ENCODE peak calls at places on chromosomes 4 and X, in five cellular contexts. C is MCF 10A; H is bronchial epithelial cell; E is thyroid gland; X is CD4-positive, alpha-beta T cell. M is an unnamed sample.

GRCh38 chr4:10109995-10110670 is 6.5 kb downstream of the WDR1 start:
- DNase-seq in C (no peak), H (no peak), E (no peak), X (no peak), M (no peak)

GRCh38 chrX:139759637-139760036 is 51.7 kb upstream of the MCF2 start:
- DNase-seq in C (peak; percentile 40), H (peak; percentile 20), E (no peak), X (no peak), M (no peak)

GRCh38 chr4:15805583-15806517 is 27.7 kb downstream of the CD38 start:
- DNase-seq in C (peak; percentile 80), H (peak; percentile 70), E (peak; percentile 25), X (peak; percentile 10), M (no peak)

GRCh38 chrX:140190441-140191108 is 225.3 kb upstream of the CXorf66 start:
- DNase-seq in C (peak; percentile 47), H (no peak), E (peak; percentile 2), X (no peak), M (no peak)

GRCh38 chr4:98150092-98150761 is 7.0 kb upstream of the STPG2 start:
- DNase-seq in C (peak; percentile 20), H (peak; percentile 17), E (no peak), X (no peak), M (no peak)

GRCh38 chr4:15920723-15921591 is 17.6 kb downstream of the FGFBP1 start:
- DNase-seq in C (peak; percentile 97), H (peak; percentile 97), E (peak; percentile 68), X (no peak), M (no peak)

GRCh38 chrX:72120798-72121197 is 10.9 kb downstream of the RTL5 start:
- DNase-seq in C (peak; percentile 40), H (no peak), E (no peak), X (no peak), M (no peak)

GRCh38 chrX:154043003-154043402 is 23.3 kb upstream of the IRAK1 start:
- DNase-seq in C (peak; percentile 64), H (peak; percentile 40), E (no peak), X (no peak), M (no peak)

GRCh38 chrX:133555796-133556458 is 140.6 kb upstream of the GPC4 start:
- DNase-seq in C (no peak), H (no peak), E (no peak), X (no peak), M (no peak)

GRCh38 chr4:88743696-88744095 is 46.1 kb upstream of the NAP1L5 start:
- DNase-seq in C (no peak), H (peak; percentile 29), E (no peak), X (no peak), M (no peak)

GRCh38 chr4:8346838-8347605 is 77.5 kb downstream of the HTRA3 start:
- DNase-seq in C (no peak), H (no peak), E (no peak), X (no peak), M (no peak)

GRCh38 chrX:132022115-132022862 is 813 bp upstream of the STK26 start:
- DNase-seq in C (peak; percentile 37), H (peak; percentile 38), E (no peak), X (no peak), M (no peak)

GRCh38 chrX:133350751-133351150 is 64.5 kb downstream of the GPC4 start:
- DNase-seq in C (peak; percentile 78), H (peak; percentile 2), E (peak; percentile 60), X (no peak), M (no peak)

GRCh38 chr4:17866790-17867189 is 56.0 kb downstream of the NCAPG start:
- DNase-seq in C (no peak), H (no peak), E (no peak), X (no peak), M (no peak)

GRCh38 chr4:165537028-165537648 is 158.3 kb downstream of the CPE start:
- DNase-seq in C (peak; percentile 58), H (peak; percentile 67), E (no peak), X (no peak), M (no peak)

GRCh38 chr4:84848432-84848831 is 118.1 kb downstream of the WDFY3 start:
- DNase-seq in C (no peak), H (no peak), E (no peak), X (no peak), M (no peak)

GRCh38 chr4:54971474-54971950 is 153.9 kb downstream of the KDR start:
- DNase-seq in C (peak; percentile 63), H (peak; percentile 65), E (no peak), X (no peak), M (no peak)

GRCh38 chr4:19888587-19888986 is 363.1 kb upstream of the SLIT2 start:
- DNase-seq in C (no peak), H (no peak), E (no peak), X (no peak), M (no peak)

GRCh38 chr4:182931691-182932297 is 14.6 kb upstream of the DCTD start:
- DNase-seq in C (no peak), H (no peak), E (no peak), X (no peak), M (no peak)

GRCh38 chr4:133981327-133981726 is 220.3 kb downstream of the PABPC4L start:
- DNase-seq in C (no peak), H (no peak), E (no peak), X (no peak), M (no peak)
- TF ChIP-seq CTCF in C (no peak), H (no peak), E (no peak), X (no peak), M (no peak)

GRCh38 chrX:153030801-153031200 is 25.5 kb upstream of the PNMA3 start:
- DNase-seq in C (no peak), H (no peak), E (no peak), X (no peak), M (no peak)

GRCh38 chrX:153029162-153029561 is 27.1 kb upstream of the PNMA3 start:
- DNase-seq in C (no peak), H (no peak), E (no peak), X (no peak), M (no peak)

GRCh38 chrX:153029875-153030274 is 26.4 kb upstream of the PNMA3 start:
- DNase-seq in C (no peak), H (no peak), E (no peak), X (no peak), M (no peak)

DNA sequence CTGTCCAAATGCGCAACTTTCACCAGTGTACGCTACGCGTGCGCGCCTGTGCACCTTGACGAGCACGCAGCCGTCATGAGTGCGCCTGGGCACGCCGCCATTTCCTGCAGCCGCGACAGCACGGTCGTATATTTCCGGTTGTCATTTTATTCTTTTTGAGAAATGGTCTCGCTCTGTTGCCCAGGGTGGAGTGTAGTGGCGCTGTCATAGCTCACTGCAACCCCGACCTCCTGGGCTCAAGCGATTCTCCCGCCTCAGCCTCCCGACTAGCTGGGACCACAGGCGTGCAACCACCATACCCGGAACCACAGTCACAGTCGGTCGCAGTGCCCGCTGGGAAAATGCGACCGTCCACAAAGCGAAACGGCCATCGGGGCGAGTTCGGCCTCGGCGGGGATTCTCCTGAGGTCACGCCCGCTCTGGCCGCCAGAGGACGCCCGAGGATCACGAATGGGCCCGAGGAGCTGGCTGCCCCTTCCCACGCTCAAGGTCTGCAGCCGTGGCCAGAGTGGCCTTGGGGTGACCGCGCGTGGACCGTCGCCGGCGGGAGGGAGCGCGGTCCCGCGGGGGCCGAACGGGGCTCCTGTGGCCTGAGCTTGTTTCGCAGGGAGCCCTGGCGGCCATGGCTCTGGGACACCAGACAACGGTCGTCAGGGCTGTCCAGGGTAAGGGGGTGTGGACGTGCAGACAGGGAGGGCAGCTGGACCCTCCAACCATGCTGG is 23.7 kb upstream of the PNMA3 start:
- DNase-seq in C (peak; percentile 43), H (no peak), E (peak; percentile 68), X (peak; percentile 58), M (peak; percentile 67)
- TF ChIP-seq CTCF in C (peak; percentile 63), H (peak; percentile 87), E (peak; percentile 50), X (peak; percentile 70), M (peak; percentile 67)

DNA sequence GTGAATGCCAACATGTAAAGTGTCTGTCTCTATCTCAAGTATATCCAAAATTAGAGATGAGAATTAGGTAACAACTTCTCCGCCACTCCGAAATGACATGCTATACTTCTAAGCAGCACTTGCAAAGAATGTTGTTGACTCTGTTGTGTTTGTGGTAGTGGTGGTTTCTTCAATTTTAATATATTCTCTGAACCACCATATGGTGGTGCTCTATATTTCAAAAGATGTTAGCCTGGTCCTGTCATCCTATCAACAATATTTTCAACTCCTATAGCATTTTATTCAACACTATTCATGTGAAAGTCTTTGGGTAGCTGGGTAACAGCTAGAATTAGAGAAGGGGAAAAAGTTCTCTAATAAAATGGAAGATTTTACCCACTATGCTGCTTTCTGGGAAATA is 1622.8 kb upstream of the IGFBP7 start:
- DNase-seq in C (peak; percentile 15), H (no peak), E (no peak), X (no peak), M (no peak)
- TF ChIP-seq CTCF in C (peak; percentile 7), H (no peak), E (no peak), X (no peak), M (no peak)

GRCh38 chr4:78951862-78952472 is 12.7 kb upstream of the PAQR3 start:
- DNase-seq in C (peak; percentile 62), H (peak; percentile 42), E (no peak), X (no peak), M (no peak)
- TF ChIP-seq CTCF in C (peak; percentile 73), H (peak; percentile 53), E (peak; percentile 55), X (peak; percentile 75), M (peak; percentile 70)

GRCh38 chr4:186514271-186514950 is 41.0 kb downstream of the MTNR1A start:
- DNase-seq in C (peak; percentile 31), H (no peak), E (no peak), X (no peak), M (no peak)
- TF ChIP-seq CTCF in C (no peak), H (no peak), E (no peak), X (no peak), M (no peak)

GRCh38 chr4:5611656-5612187 is 96.6 kb downstream of the EVC2 start:
- DNase-seq in C (no peak), H (no peak), E (no peak), X (no peak), M (no peak)
- TF ChIP-seq CTCF in C (no peak), H (no peak), E (no peak), X (no peak), M (no peak)

GRCh38 chrX:22748093-22748999 is 251.4 kb upstream of the DDX53 start:
- DNase-seq in C (peak; percentile 68), H (peak; percentile 20), E (peak; percentile 20), X (peak; percentile 5), M (no peak)
- TF ChIP-seq CTCF in C (peak; percentile 74), H (peak; percentile 65), E (peak; percentile 48), X (peak; percentile 60), M (peak; percentile 40)

DNA sequence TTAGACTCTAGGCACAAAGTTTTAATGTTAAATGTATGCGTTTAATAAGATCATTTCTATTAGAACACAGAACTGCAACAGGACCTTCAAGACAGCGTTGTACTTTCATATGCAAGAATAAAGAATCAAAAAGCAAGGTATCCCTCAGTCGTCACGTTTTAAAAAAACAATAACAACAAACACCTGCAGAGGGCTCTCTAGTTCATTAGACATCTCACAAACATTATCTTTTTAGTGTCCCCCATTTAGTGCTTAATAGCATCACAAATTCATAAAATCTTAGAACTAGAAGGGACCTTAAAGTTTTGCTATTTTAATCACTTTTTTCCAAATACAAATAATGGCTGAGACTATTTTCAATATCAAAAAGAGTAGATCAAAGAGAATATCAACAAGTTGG is 236.6 kb downstream of the DCHS2 start:
- DNase-seq in C (peak; percentile 6), H (no peak), E (no peak), X (no peak), M (no peak)
- TF ChIP-seq CTCF in C (peak; percentile 5), H (no peak), E (no peak), X (no peak), M (no peak)